ENCODE peak calls at places on chromosomes 4 and X, in six cellular contexts. J, U, X, P, H and M are unnamed samples.

GRCh38 chrX:110286126-110286525 is 31.8 kb downstream of the AMMECR1 start:
- DNase-seq in J (no peak), U (no peak), X (no peak), P (no peak), H (no peak), M (no peak)

GRCh38 chrX:72050011-72050410 is 81.7 kb downstream of the RTL5 start:
- DNase-seq in J (no peak), U (no peak), X (no peak), P (no peak), H (no peak), M (no peak)

GRCh38 chr4:176011523-176011922 is 54.1 kb upstream of the WDR17 start:
- DNase-seq in J (no peak), U (no peak), X (no peak), P (peak; percentile 25), H (no peak), M (no peak)

GRCh38 chr4:127896528-127896927 is 15.8 kb downstream of the PLK4 start:
- DNase-seq in J (no peak), U (no peak), X (no peak), P (no peak), H (no peak), M (no peak)

GRCh38 chrX:40132751-40133150 is 35.0 kb upstream of the BCOR start:
- DNase-seq in J (peak; percentile 78), U (no peak), X (no peak), P (no peak), H (no peak), M (no peak)

GRCh38 chrX:99703467-99703866 is 706.6 kb downstream of the PCDH19 start:
- DNase-seq in J (no peak), U (no peak), X (no peak), P (no peak), H (no peak), M (no peak)

GRCh38 chr4:62250100-62250499 is 1050.0 kb downstream of the ADGRL3 start:
- DNase-seq in J (no peak), U (no peak), X (no peak), P (no peak), H (no peak), M (no peak)

GRCh38 chrX:149473966-149474365 is 31.1 kb downstream of the IDS start:
- DNase-seq in J (no peak), U (no peak), X (no peak), P (no peak), H (no peak), M (no peak)

GRCh38 chr4:84263415-84263814 is 235.7 kb downstream of the NKX6-1 start:
- DNase-seq in J (no peak), U (no peak), X (no peak), P (no peak), H (no peak), M (no peak)

GRCh38 chr4:177945235-177945634 is 503.0 kb upstream of the AGA start:
- DNase-seq in J (no peak), U (no peak), X (no peak), P (no peak), H (no peak), M (no peak)

GRCh38 chr4:139685180-139685579 is 19.6 kb downstream of the MGST2 start:
- DNase-seq in J (no peak), U (no peak), X (no peak), P (no peak), H (no peak), M (no peak)

GRCh38 chrX:97563531-97564133 is 679.9 kb downstream of the RPA4 start:
- DNase-seq in J (no peak), U (no peak), X (peak; percentile 9), P (peak; percentile 66), H (peak; percentile 11), M (peak; percentile 9)

GRCh38 chr4:104421576-104421975 is 73.1 kb downstream of the CXXC4 start:
- DNase-seq in J (no peak), U (no peak), X (no peak), P (no peak), H (no peak), M (no peak)

GRCh38 chr4:42397635-42398447 is 553 bp downstream of the SHISA3 start:
- DNase-seq in J (no peak), U (no peak), X (no peak), P (no peak), H (peak; percentile 39), M (peak; percentile 25)
- TF ChIP-seq POLR2A in J (no peak), U (no peak), X (no peak), P (peak; percentile 46), H (no peak), M (no peak)

GRCh38 chr4:22241415-22241814 is 274.5 kb downstream of the ADGRA3 start:
- DNase-seq in J (no peak), U (no peak), X (no peak), P (no peak), H (no peak), M (no peak)

GRCh38 chr4:22237155-22237751 is 278.6 kb downstream of the ADGRA3 start:
- DNase-seq in J (peak; percentile 18), U (peak; percentile 43), X (peak; percentile 15), P (no peak), H (no peak), M (no peak)

GRCh38 chr4:22237846-22238513 is 277.9 kb downstream of the ADGRA3 start:
- DNase-seq in J (no peak), U (no peak), X (peak; percentile 54), P (no peak), H (no peak), M (no peak)

GRCh38 chr4:22240814-22241213 is 275.1 kb downstream of the ADGRA3 start:
- DNase-seq in J (no peak), U (no peak), X (no peak), P (no peak), H (no peak), M (no peak)

DNA sequence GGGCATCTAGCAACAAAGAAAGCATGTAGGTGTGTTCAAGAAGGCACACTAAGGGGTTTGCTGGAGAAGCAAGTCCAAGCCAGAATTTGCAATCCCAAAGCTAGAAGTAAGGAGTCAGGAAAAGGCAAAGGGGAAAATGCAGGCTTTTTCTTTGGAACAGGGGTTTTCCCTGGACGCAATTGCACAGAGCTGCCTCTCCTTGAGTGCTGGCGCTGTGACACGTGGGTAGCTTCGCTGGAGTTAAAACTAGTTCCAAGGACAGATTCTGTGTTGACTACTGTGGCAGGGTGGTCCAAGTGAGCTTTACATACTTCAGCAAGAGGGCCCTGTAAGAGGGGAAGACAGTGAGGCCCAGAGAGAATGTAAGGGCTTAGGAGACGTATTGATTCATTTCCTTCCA is 277.1 kb downstream of the ADGRA3 start:
- DNase-seq in J (no peak), U (no peak), X (peak; percentile 2), P (no peak), H (no peak), M (no peak)
- TF ChIP-seq TAF1 in J (no peak), U (no peak), X (no peak), P (no peak), H (no peak), M (no peak)

DNA sequence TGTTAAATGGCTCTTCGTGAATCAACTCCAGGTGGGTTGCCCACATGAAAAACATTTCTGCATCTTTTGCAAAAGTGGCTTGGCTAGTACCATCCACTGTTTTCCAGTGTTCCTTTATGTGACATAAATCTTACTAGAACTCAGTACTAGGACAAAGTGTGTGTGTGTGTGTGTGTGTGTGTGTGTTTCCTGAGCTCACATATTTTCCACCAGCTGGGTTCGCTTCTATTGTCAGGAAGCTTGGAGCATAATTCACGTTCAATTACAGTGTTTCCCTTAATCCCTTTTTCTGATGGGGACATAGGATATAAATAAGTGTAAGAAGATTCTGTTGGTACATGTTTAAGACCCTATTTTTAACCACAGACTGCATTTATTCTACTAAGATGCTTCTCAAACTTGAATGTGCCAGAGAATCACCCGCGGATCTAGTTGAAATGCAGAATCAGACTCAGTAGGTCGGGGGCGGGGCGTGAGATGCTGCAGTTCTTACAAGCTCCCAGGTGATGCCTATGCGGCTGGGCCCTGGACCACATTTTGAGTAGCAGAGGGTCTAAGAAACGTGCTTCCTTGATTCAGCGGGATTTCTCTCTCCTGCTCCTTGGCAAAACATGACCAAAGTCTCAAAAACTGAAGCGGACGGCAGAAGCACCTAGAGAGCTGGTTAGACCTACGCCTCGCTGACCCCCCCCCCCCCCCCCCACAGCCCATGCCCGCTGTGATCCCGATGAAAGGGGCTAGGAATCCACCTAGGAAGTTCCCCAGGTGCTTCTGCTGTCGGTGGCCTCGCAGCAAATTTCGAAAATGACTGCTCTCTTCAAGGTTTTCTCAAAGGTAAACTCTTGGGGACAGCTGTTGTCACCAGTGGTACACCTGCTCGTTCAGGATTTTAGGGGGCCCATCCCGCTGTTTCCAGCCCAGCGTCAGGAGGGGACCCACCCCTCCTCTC is 823 bp downstream of the CD99L2 start:
- DNase-seq in J (no peak), U (no peak), X (no peak), P (no peak), H (no peak), M (no peak)
- TF ChIP-seq POLR2AphosphoS5 in J (no peak), U (no peak), X (no peak), P (no peak), H (no peak), M (no peak)

DNA sequence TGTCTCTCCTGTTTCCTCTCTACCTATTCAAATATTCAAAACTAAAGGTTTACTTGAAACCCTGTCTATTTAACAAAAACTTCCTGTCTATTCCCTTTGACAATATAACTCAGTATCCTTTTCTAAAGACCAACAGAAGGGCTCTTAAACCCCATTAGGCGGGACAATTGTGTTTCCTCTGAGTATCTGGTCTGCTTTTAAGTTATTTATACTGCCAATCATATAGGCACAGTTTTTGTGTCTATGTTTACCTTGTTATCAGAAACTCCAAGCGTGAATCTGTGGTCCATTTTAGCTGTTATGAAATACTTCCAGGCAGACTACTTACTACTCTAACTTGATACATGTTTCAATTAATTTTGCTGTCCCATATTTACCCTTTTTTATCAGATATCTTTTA is 350.0 kb upstream of the CTSO start:
- DNase-seq in J (no peak), U (no peak), X (no peak), P (no peak), H (no peak), M (no peak)
- TF ChIP-seq POLR2A in J (no peak), U (no peak), X (no peak), P (no peak), H (no peak), M (no peak)

GRCh38 chrX:123425904-123426303 is 241.8 kb downstream of the GRIA3 start:
- DNase-seq in J (no peak), U (no peak), X (no peak), P (no peak), H (no peak), M (no peak)
- TF ChIP-seq TAF1 in J (no peak), U (no peak), X (no peak), P (no peak), H (no peak), M (no peak)

GRCh38 chrX:136711147-136711546 is 63.2 kb downstream of the CD40LG start:
- DNase-seq in J (no peak), U (no peak), X (no peak), P (no peak), H (no peak), M (no peak)
- TF ChIP-seq POLR2AphosphoS5 in J (no peak), U (no peak), X (no peak), P (no peak), H (no peak), M (no peak)

GRCh38 chr4:150167054-150167453 is 88.8 kb downstream of the DCLK2 start:
- DNase-seq in J (no peak), U (no peak), X (no peak), P (no peak), H (no peak), M (no peak)

GRCh38 chr4:150160473-150160872 is 82.2 kb downstream of the DCLK2 start:
- DNase-seq in J (no peak), U (no peak), X (no peak), P (no peak), H (no peak), M (no peak)

GRCh38 chr4:150164055-150164454 is 85.8 kb downstream of the DCLK2 start:
- DNase-seq in J (no peak), U (no peak), X (no peak), P (no peak), H (no peak), M (no peak)

GRCh38 chr4:150164956-150165355 is 86.7 kb downstream of the DCLK2 start:
- DNase-seq in J (no peak), U (no peak), X (no peak), P (no peak), H (no peak), M (no peak)
- TF ChIP-seq POLR2A in J (no peak), U (no peak), X (no peak), P (no peak), H (no peak), M (no peak)